ENCODE peak calls at places on chromosomes 12 and 14, in six cellular contexts. F is AG04450; R is heart left ventricle; U is A549; C is CD8-positive, alpha-beta T cell; D is mucosa of descending colon. L is an unnamed sample.

GRCh38 chr12:71186571-71187288 is 28.9 kb upstream of the TSPAN8 start:
- DNase-seq in F (no peak), R (no peak), U (no peak), D (no peak), C (no peak), L (no peak)

GRCh38 chr12:54140958-54141388 is 47.8 kb downstream of the SMUG1 start:
- DNase-seq in F (no peak), C (no peak), R (peak; percentile 16), D (no peak), U (no peak), L (peak; percentile 17)

GRCh38 chr12:115203661-115204060 is 519.7 kb upstream of the TBX3 start:
- DNase-seq in R (no peak), U (no peak), D (no peak), F (peak; percentile 24), C (no peak), L (no peak)

GRCh38 chr14:96130854-96131253 is 73.8 kb upstream of the BDKRB2 start:
- DNase-seq in D (no peak), F (no peak), C (no peak), R (no peak), U (no peak), L (no peak)

GRCh38 chr12:92193846-92194245 is 48.2 kb upstream of the BTG1 start:
- DNase-seq in U (no peak), D (no peak), C (no peak), F (no peak), R (no peak), L (no peak)

GRCh38 chr12:102567031-102567985 is 86.9 kb upstream of the IGF1 start:
- DNase-seq in F (peak; percentile 21), U (peak; percentile 40), D (no peak), R (no peak), C (no peak), L (no peak)

GRCh38 chr14:28754209-28754985 is 12.2 kb upstream of the FOXG1 start:
- DNase-seq in R (no peak), F (no peak), C (no peak), U (peak; percentile 57), D (peak; percentile 68), L (peak; percentile 21)

GRCh38 chr14:71140157-71140556 is 232.9 kb downstream of the PCNX1 start:
- DNase-seq in F (no peak), R (no peak), C (no peak), U (no peak), D (no peak), L (no peak)

GRCh38 chr14:40336846-40337245 is 904.6 kb upstream of the FBXO33 start:
- DNase-seq in C (no peak), U (no peak), D (no peak), R (no peak), F (no peak), L (no peak)

GRCh38 chr14:90661881-90662280 is 154.3 kb downstream of the TTC7B start:
- DNase-seq in U (no peak), R (no peak), F (no peak), D (no peak), C (no peak), L (no peak)

GRCh38 chr14:29144598-29144997 is 378.0 kb downstream of the FOXG1 start:
- DNase-seq in C (no peak), U (no peak), D (no peak), R (no peak), F (peak; percentile 94), L (no peak)

GRCh38 chr14:54182419-54183040 is 214.3 kb upstream of the CDKN3 start:
- DNase-seq in U (no peak), D (no peak), R (no peak), F (no peak), C (no peak), L (no peak)

GRCh38 chr12:129704232-129704830 is 199.5 kb downstream of the TMEM132D start:
- DNase-seq in F (no peak), D (no peak), U (no peak), R (no peak), C (no peak), L (no peak)

GRCh38 chr12:10140001-10140400 is 10.0 kb upstream of the CLEC7A start:
- DNase-seq in F (no peak), U (peak; percentile 39), D (peak; percentile 30), R (peak; percentile 29), C (no peak), L (no peak)

GRCh38 chr12:6541371-6542165 is 7.3 kb downstream of the GAPDH start:
- DNase-seq in D (no peak), C (no peak), R (no peak), F (no peak), U (no peak), L (no peak)

GRCh38 chr14:55756563-55756962 is 176.6 kb downstream of the KTN1 start:
- DNase-seq in R (no peak), C (no peak), F (no peak), U (no peak), D (no peak), L (no peak)

GRCh38 chr12:57888407-57889157 is 42.1 kb upstream of the CTDSP2 start:
- DNase-seq in F (no peak), U (no peak), C (no peak), D (peak; percentile 86), R (no peak), L (peak; percentile 40)

GRCh38 chr12:78864483-78865296 is at the start of gene SYT1:
- DNase-seq in F (peak; percentile 65), C (no peak), D (peak; percentile 25), R (no peak), U (peak; percentile 98), L (peak; percentile 6)

GRCh38 chr12:92109613-92110012 is 36.0 kb downstream of the BTG1 start:
- DNase-seq in U (no peak), R (no peak), F (no peak), C (no peak), D (no peak), L (no peak)

GRCh38 chr12:716506-716905 is 35.9 kb upstream of the WNK1 start:
- DNase-seq in R (peak; percentile 55), D (no peak), U (no peak), C (no peak), F (no peak), L (no peak)

GRCh38 chr12:26694402-26694801 is 138.6 kb downstream of the ITPR2 start:
- DNase-seq in D (no peak), C (no peak), R (no peak), F (no peak), U (no peak), L (no peak)

GRCh38 chr14:29240046-29240445 is 473.5 kb downstream of the FOXG1 start:
- DNase-seq in R (no peak), D (no peak), C (no peak), U (no peak), F (no peak), L (no peak)

GRCh38 chr14:68792022-68792829 is 641 bp downstream of the ZFP36L1 start:
- DNase-seq in C (no peak), D (peak; percentile 51), R (no peak), U (no peak), F (no peak), L (no peak)

GRCh38 chr12:106564678-106565329 is 18.0 kb upstream of the RFX4 start:
- DNase-seq in C (no peak), R (no peak), D (no peak), F (no peak), U (no peak), L (no peak)

GRCh38 chr12:2115101-2115845 is 62.5 kb downstream of the CACNA1C start:
- DNase-seq in C (no peak), F (no peak), D (no peak), R (no peak), U (no peak), L (no peak)

GRCh38 chr14:54104746-54105145 is 148.1 kb upstream of the BMP4 start:
- DNase-seq in D (no peak), C (no peak), F (no peak), R (no peak), U (no peak), L (no peak)

GRCh38 chr12:31600764-31601163 is 9.8 kb upstream of the DENND5B start:
- DNase-seq in U (no peak), C (no peak), F (no peak), D (no peak), R (no peak), L (no peak)

DNA sequence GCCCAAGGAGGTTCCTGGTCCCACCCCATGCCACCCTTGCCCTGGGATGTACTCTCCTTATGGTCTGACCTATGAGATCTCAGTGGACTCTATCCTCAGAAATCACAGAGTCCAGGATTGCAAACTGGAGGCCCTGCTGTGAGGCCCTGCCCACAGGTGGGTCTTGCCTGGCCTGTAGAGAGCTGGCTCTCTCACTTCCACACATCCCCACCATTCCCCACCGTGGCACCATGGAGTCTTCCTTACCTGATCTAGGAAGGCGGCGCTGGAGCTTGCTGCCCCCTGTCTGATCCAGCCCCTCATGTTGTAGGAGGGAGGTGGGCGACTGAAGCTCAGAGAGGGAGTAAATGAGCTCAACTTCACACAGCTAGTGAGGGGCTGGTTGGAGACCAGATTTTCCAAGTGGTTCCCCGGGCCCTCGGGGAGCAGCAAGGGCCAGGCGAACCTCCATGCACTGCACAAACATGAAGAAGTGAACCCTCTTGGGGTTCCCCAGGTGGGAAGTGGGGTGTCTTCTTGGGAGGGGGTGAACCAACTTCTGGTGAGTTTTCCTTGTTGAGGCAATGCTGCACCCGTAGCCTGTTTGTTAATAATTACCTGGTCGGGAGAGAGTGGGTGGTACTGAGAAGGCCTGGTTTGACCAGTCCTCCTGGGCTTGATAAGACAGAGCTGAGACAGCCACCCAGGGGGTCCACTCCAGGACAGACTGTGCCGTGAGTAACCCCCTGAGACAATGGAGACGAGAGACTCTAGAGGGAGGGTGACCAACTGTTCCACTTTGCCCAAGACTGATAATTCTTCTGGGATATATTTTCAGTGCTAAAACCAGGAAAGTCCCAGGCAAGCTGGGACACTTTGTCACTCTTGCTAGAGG is at the start of gene SERPINA4:
- DNase-seq in D (no peak), U (no peak), C (no peak), F (no peak), R (no peak), L (no peak)
- H3K4me3 ChIP-seq in D (no peak within 1 kb of the TSS), U (no peak within 1 kb of the TSS), C (no peak within 1 kb of the TSS), F (no peak within 1 kb of the TSS), R (no peak within 1 kb of the TSS), L (no peak within 1 kb of the TSS)

GRCh38 chr12:24901975-24902461 is 46.9 kb downstream of the BCAT1 start:
- DNase-seq in R (no peak), C (no peak), F (no peak), U (no peak), D (peak; percentile 7), L (no peak)
- H3K4me3 ChIP-seq in R (peak overlapping the region; percentile 59), C (no peak overlapping the region), F (peak overlapping the region; percentile 60), U (no peak overlapping the region), D (no peak overlapping the region), L (peak overlapping the region; percentile 61)

GRCh38 chr12:11954181-11954580 is 116.6 kb upstream of the BCL2L14 start:
- DNase-seq in C (no peak), U (no peak), D (no peak), F (no peak), R (no peak), L (no peak)
- H3K4me3 ChIP-seq in C (no peak overlapping the region), U (no peak overlapping the region), D (no peak overlapping the region), F (no peak overlapping the region), R (no peak overlapping the region), L (no peak overlapping the region)

GRCh38 chr14:105904379-105904778 is 378.0 kb downstream of the TMEM121 start:
- DNase-seq in R (peak; percentile 0), C (no peak), U (no peak), D (no peak), F (no peak), L (no peak)

GRCh38 chr14:105901226-105901625 is 374.8 kb downstream of the TMEM121 start:
- DNase-seq in D (no peak), R (peak; percentile 2), U (no peak), C (no peak), F (no peak), L (no peak)

GRCh38 chr14:105905456-105905855 is 379.1 kb downstream of the TMEM121 start:
- DNase-seq in D (no peak), F (no peak), R (peak; percentile 2), C (no peak), U (no peak), L (no peak)

GRCh38 chr14:105902131-105902898 is 375.9 kb downstream of the TMEM121 start:
- DNase-seq in U (no peak), C (no peak), F (no peak), D (no peak), R (peak; percentile 1), L (no peak)

GRCh38 chr14:105903971-105904370 is 377.6 kb downstream of the TMEM121 start:
- DNase-seq in R (peak; percentile 3), F (no peak), U (no peak), D (no peak), C (no peak), L (peak; percentile 1)
- H3K4me3 ChIP-seq in R (no peak overlapping the region), F (no peak overlapping the region), U (no peak overlapping the region), D (no peak overlapping the region), C (no peak overlapping the region), L (no peak overlapping the region)